ENCODE peak calls at places on chromosomes 1 and 21, in four cellular contexts. X is progenitor cell of endocrine pancreas, V is ovary, D is psoas muscle. B is an unnamed sample.

GRCh38 chr1:117659565-117660264 is 53.9 kb downstream of the TENT5C start:
- DNase-seq in X (no peak), V (no peak), D (no peak), B (no peak)

GRCh38 chr1:239858058-239858457 is 233.6 kb upstream of the FMN2 start:
- DNase-seq in X (no peak), V (no peak), D (no peak), B (no peak)

GRCh38 chr1:6490181-6491075 is 1.0 kb downstream of the PLEKHG5 start:
- DNase-seq in X (peak; percentile 74), V (peak; percentile 61), D (no peak), B (peak; percentile 82)

GRCh38 chr1:248863011-248863881 is 4.4 kb upstream of the ZNF692 start:
- DNase-seq in X (peak; percentile 66), V (peak; percentile 88), D (peak; percentile 91), B (peak; percentile 83)

GRCh38 chr1:148289647-148290046 is 137.6 kb upstream of the NBPF11 start:
- DNase-seq in X (no peak), V (no peak), D (no peak), B (no peak)

GRCh38 chr1:226626577-226626956 is 78.0 kb downstream of the STUM start:
- DNase-seq in X (peak; percentile 49), V (peak; percentile 77), D (peak; percentile 88), B (peak; percentile 79)

GRCh38 chr1:23424171-23424959 is at the start of gene TCEA3:
- DNase-seq in X (no peak), V (peak; percentile 75), D (peak; percentile 85), B (peak; percentile 53)

GRCh38 chr1:97252925-97253324 is 531.3 kb downstream of the PTBP2 start:
- DNase-seq in X (no peak), V (no peak), D (no peak), B (no peak)

GRCh38 chr1:206556047-206556747 is 48.9 kb downstream of the RASSF5 start:
- DNase-seq in X (no peak), V (no peak), D (no peak), B (peak; percentile 57)

GRCh38 chr1:80448081-80448480 is 1352.7 kb upstream of the ADGRL2 start:
- DNase-seq in X (no peak), V (no peak), D (no peak), B (no peak)

GRCh38 chr1:235939488-235939775 is 72.7 kb upstream of the LYST start:
- DNase-seq in X (no peak), V (no peak), D (no peak), B (no peak)

GRCh38 chr1:185444651-185445050 is 127.6 kb upstream of the IVNS1ABP start:
- DNase-seq in X (no peak), V (no peak), D (no peak), B (no peak)

GRCh38 chr1:157948547-157949152 is 44.8 kb upstream of the KIRREL1 start:
- DNase-seq in X (peak; percentile 17), V (no peak), D (no peak), B (peak; percentile 27)

GRCh38 chr21:46181436-46181835 is 2.8 kb downstream of the SPATC1L start:
- DNase-seq in X (no peak), V (no peak), D (no peak), B (no peak)

GRCh38 chr1:232952514-232953175 is 2.2 kb downstream of the NTPCR start:
- DNase-seq in X (peak; percentile 21), V (no peak), D (peak; percentile 56), B (peak; percentile 42)

GRCh38 chr21:33541105-33541711 is 709 bp downstream of the GART start:
- DNase-seq in X (no peak), V (peak; percentile 33), D (no peak), B (no peak)

GRCh38 chr1:36223373-36223995 is 759 bp upstream of the THRAP3 start:
- DNase-seq in X (no peak), V (no peak), D (no peak), B (peak; percentile 76)

GRCh38 chr1:15352122-15352957 is 57.3 kb upstream of the EFHD2 start:
- DNase-seq in X (no peak), V (no peak), D (no peak), B (no peak)

GRCh38 chr1:246367046-246367445 is 140.0 kb downstream of the SMYD3 start:
- DNase-seq in X (no peak), V (no peak), D (no peak), B (no peak)

GRCh38 chr1:111270781-111271463 is 19.7 kb upstream of the CHIA start:
- DNase-seq in X (no peak), V (no peak), D (no peak), B (peak; percentile 38)

GRCh38 chr1:65309317-65310077 is at the start of gene DNAJC6:
- DNase-seq in X (peak; percentile 89), V (peak; percentile 71), D (peak; percentile 75), B (peak; percentile 66)

GRCh38 chr1:197776348-197777082 is 1.2 kb upstream of the DENND1B start:
- DNase-seq in X (no peak), V (no peak), D (no peak), B (no peak)

GRCh38 chr1:32470991-32471694 is 6.3 kb downstream of the ZBTB8B start:
- DNase-seq in X (no peak), V (no peak), D (no peak), B (peak; percentile 51)

GRCh38 chr1:115052454-115053083 is 22.9 kb downstream of the TSHB start:
- DNase-seq in X (peak; percentile 48), V (peak; percentile 24), D (no peak), B (peak; percentile 59)

GRCh38 chr1:68051475-68051874 is 1.0 kb upstream of the DIRAS3 start:
- DNase-seq in X (no peak), V (peak; percentile 73), D (peak; percentile 54), B (no peak)

GRCh38 chr1:227709451-227709850 is 25.7 kb downstream of the JMJD4 start:
- DNase-seq in X (no peak), V (no peak), D (no peak), B (no peak)

GRCh38 chr1:113770031-113770430 is 10.7 kb upstream of the PHTF1 start:
- DNase-seq in X (no peak), V (no peak), D (no peak), B (no peak)

GRCh38 chr1:94801919-94802546 is 18.1 kb upstream of the SLC44A3 start:
- DNase-seq in X (no peak), V (peak; percentile 52), D (peak; percentile 61), B (peak; percentile 50)

GRCh38 chr1:22111620-22112019 is 31.3 kb downstream of the WNT4 start:
- DNase-seq in X (no peak), V (no peak), D (no peak), B (no peak)

GRCh38 chr1:20233394-20233793 is 47.1 kb upstream of the PLA2G2C start:
- DNase-seq in X (no peak), V (no peak), D (no peak), B (peak; percentile 53)

GRCh38 chr1:207017615-207018559 is 14.7 kb downstream of the C1orf116 start:
- DNase-seq in X (no peak), V (no peak), D (peak; percentile 62), B (no peak)

GRCh38 chr1:230800891-230801290 is 53.7 kb downstream of the CAPN9 start:
- DNase-seq in X (no peak), V (no peak), D (no peak), B (no peak)

GRCh38 chr1:202623075-202623474 is 87.2 kb downstream of the SYT2 start:
- DNase-seq in X (no peak), V (peak; percentile 50), D (peak; percentile 80), B (no peak)

GRCh38 chr1:53949651-53950050 is 3.5 kb downstream of the LRRC42 start:
- DNase-seq in X (no peak), V (no peak), D (no peak), B (no peak)

GRCh38 chr1:145918992-145919939 is 749 bp upstream of the PEX11B start:
- DNase-seq in X (no peak), V (peak; percentile 68), D (peak; percentile 86), B (peak; percentile 52)

GRCh38 chr1:109151591-109151990 is 37.7 kb downstream of the ELAPOR1 start:
- DNase-seq in X (no peak), V (no peak), D (no peak), B (no peak)

GRCh38 chr1:220451541-220451940 is 76.4 kb upstream of the MARK1 start:
- DNase-seq in X (no peak), V (no peak), D (no peak), B (no peak)

GRCh38 chr21:31636874-31637273 is 22.6 kb upstream of the SOD1 start:
- DNase-seq in X (no peak), V (no peak), D (no peak), B (no peak)

DNA sequence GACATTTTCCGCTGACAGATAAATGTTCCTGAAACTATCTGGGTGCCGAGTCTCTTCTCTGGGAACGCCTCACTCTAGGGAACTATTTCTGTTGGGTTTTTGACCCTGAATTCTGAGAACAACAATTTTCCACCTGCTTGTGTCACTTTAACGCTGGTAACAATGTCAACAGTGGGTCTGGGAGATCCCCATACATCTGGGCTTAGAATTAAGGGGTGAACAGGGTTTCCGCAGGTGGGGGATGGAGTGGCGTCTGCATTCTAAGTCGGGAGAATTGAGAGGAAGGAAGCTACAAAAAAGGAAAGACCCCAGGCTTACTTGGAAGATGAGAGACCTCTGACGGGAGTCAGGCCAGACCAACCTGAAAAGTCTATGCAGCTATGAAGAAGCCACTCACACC is 8.7 kb downstream of the CD247 start:
- DNase-seq in X (no peak), V (no peak), D (no peak), B (no peak)
- TF ChIP-seq CTCF in X (no peak), V (no peak), D (no peak), B (no peak)

DNA sequence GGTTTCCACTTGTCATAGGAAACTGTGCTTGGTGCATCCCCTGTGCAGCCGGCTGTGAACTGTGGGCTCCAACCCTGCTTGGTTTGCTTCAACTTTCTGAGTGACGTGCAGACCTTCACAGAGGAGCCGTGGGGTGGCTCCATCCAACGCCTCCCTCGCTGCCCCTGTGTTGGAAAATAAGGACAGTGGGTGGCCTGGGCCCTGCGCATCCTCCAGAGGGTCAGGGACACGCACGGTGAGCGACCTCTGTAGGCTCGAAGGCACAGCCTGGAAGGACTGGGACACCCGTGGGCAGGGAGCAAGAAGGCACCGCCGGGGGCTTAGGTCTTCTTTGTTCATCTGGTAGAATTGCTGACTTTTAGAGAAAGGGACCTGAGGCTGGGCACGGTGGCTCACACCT is 6.5 kb upstream of the FAAP20 start:
- DNase-seq in X (no peak), V (peak; percentile 40), D (no peak), B (no peak)
- TF ChIP-seq CTCF in X (no peak), V (no peak), D (no peak), B (no peak)

GRCh38 chr21:29540289-29540688 is 241.6 kb downstream of the BACH1 start:
- DNase-seq in X (no peak), V (no peak), D (no peak), B (no peak)
- TF ChIP-seq CTCF in X (no peak), V (no peak), D (no peak), B (no peak)

GRCh38 chr21:44711327-44712202 is at the start of gene TSPEAR:
- DNase-seq in X (no peak), V (no peak), D (peak; percentile 47), B (no peak)
- TF ChIP-seq CTCF in X (peak; percentile 40), V (no peak), D (no peak), B (no peak)

DNA sequence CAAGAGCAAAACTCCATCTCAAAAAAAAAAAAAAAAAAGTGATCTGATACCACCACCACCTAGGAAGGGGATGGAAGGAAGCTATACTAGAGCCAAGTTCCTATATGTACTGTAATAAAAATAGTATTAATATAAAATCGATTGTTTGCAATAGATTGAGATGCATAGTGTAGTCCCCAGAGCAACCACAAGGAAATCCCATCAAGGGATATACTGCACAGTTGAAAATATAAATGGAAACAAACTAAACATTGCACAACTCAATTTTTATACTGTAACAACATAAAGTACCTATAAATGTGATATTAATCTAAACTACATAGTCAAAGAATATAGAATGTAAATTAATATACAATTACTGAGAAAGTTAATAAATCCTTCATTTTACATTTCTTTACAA is 20.9 kb upstream of the PSMG1 start:
- DNase-seq in X (no peak), V (no peak), D (no peak), B (no peak)
- TF ChIP-seq CTCF in X (peak; percentile 12), V (no peak), D (peak; percentile 8), B (no peak)

B was measured in GM13976.